ENCODE peak calls at places on chromosomes 12 and 14, in nine cellular contexts. V is heart right ventricle; I is left lung; A is K562; M is upper lobe of left lung; U is activated CD8-positive, alpha-beta memory T cell treated with anti-CD3 and anti-CD28 coated beads, Interleukin-2, amount 10 ng/mL, durations not matched to agents 7 days and 5 days; D is HepG2; T is esophagus mucosa; J is activated B cell treated with CpG ODN at 0.5 μM for 24 hours. E is an unnamed sample.

GRCh38 chr14:104343690-104344640 is 205.6 kb downstream of the KIF26A start:
- ATAC-seq in U (no peak), I (no peak), D (peak), J (no peak), V (no peak), A (no peak), T (peak), M (no peak), E (no peak)

GRCh38 chr14:68363841-68364711 is 428.8 kb downstream of the ZFP36L1 start:
- ATAC-seq in M (no peak), D (no peak), I (no peak), A (no peak), V (peak), U (no peak), T (no peak), J (no peak), E (no peak)

GRCh38 chr12:62347922-62348650 is 87.9 kb downstream of the USP15 start:
- ATAC-seq in T (no peak), A (no peak), J (no peak), D (no peak), U (no peak), V (no peak), I (no peak), M (no peak), E (no peak)

GRCh38 chr12:48861111-48861510 is 4.6 kb downstream of the RND1 start:
- ATAC-seq in A (no peak), I (no peak), J (no peak), U (no peak), T (peak), D (no peak), M (no peak), V (no peak), E (no peak)

GRCh38 chr12:116693259-116694227 is 44.3 kb downstream of the SPRING1 start:
- ATAC-seq in U (no peak), A (no peak), T (no peak), V (peak), J (peak), M (no peak), D (peak), I (peak), E (no peak)

GRCh38 chr12:112309797-112310196 is 72.4 kb downstream of the HECTD4 start:
- ATAC-seq in U (no peak), A (no peak), I (no peak), D (no peak), J (no peak), M (no peak), V (no peak), T (no peak), E (no peak)

GRCh38 chr12:7134371-7135166 is 4.4 kb downstream of the CLSTN3 start:
- ATAC-seq in U (no peak), I (no peak), M (no peak), T (no peak), D (no peak), J (no peak), V (no peak), A (no peak), E (no peak)

GRCh38 chr14:56474419-56475022 is 105.1 kb upstream of the TMEM260 start:
- ATAC-seq in J (peak), T (no peak), M (no peak), I (peak), A (no peak), D (no peak), V (no peak), U (no peak), E (no peak)

GRCh38 chr12:9648701-9649531 is 20.6 kb upstream of the CLEC2D start:
- ATAC-seq in V (no peak), A (peak), U (no peak), D (peak), J (no peak), T (peak), M (no peak), I (peak), E (no peak)

GRCh38 chr14:74591394-74591793 is 20.6 kb downstream of the LTBP2 start:
- ATAC-seq in T (peak), M (no peak), J (no peak), A (no peak), U (no peak), V (no peak), I (peak), D (no peak), E (no peak)

GRCh38 chr12:3931206-3931605 is 58.0 kb upstream of the PARP11 start:
- ATAC-seq in I (no peak), D (no peak), J (no peak), U (no peak), M (no peak), A (no peak), T (no peak), V (no peak), E (no peak)

GRCh38 chr14:55773984-55774581 is 194.1 kb downstream of the KTN1 start:
- ATAC-seq in V (no peak), D (no peak), U (no peak), T (no peak), M (no peak), I (no peak), J (no peak), A (no peak), E (no peak)

GRCh38 chr12:111404362-111405148 is 1.2 kb upstream of the SH2B3 start:
- ATAC-seq in V (peak), T (no peak), D (peak), A (peak), I (no peak), U (peak), M (no peak), J (no peak), E (peak)

GRCh38 chr14:89540009-89540829 is 123.2 kb upstream of the FOXN3 start:
- ATAC-seq in A (no peak), U (no peak), T (no peak), D (peak), M (no peak), J (no peak), I (no peak), V (no peak), E (no peak)

GRCh38 chr12:110371408-110372055 is 32.0 kb downstream of the ANAPC7 start:
- ATAC-seq in U (no peak), D (no peak), V (peak), M (peak), A (peak), T (peak), J (peak), I (peak), E (peak)

GRCh38 chr12:29763301-29763683 is 20.4 kb downstream of the TMTC1 start:
- ATAC-seq in U (no peak), V (peak), D (no peak), A (no peak), I (no peak), T (no peak), M (no peak), J (no peak), E (no peak)

GRCh38 chr12:16756833-16757552 is 151.0 kb upstream of the LMO3 start:
- ATAC-seq in A (no peak), T (no peak), V (no peak), D (peak), I (no peak), M (no peak), J (no peak), U (no peak), E (no peak)

GRCh38 chr12:100672075-100672592 is 98.7 kb downstream of the GAS2L3 start:
- ATAC-seq in M (peak), T (no peak), D (peak), A (peak), J (no peak), V (no peak), I (peak), U (peak), E (peak)

GRCh38 chr12:121001060-121001459 is 15.2 kb downstream of the C12orf43 start:
- ATAC-seq in A (no peak), I (no peak), D (peak), V (peak), J (no peak), M (no peak), U (no peak), T (peak), E (no peak)

GRCh38 chr14:91021991-91022621 is 38.3 kb downstream of the RPS6KA5 start:
- ATAC-seq in T (peak), I (peak), D (no peak), A (no peak), V (no peak), U (peak), J (peak), M (no peak), E (peak)

GRCh38 chr12:26728205-26729050 is 104.6 kb downstream of the ITPR2 start:
- ATAC-seq in I (peak), M (no peak), J (peak), U (no peak), A (no peak), D (peak), T (peak), V (no peak), E (peak)

GRCh38 chr12:106894774-106895173 is 60.9 kb upstream of the TMEM263 start:
- ATAC-seq in D (no peak), U (no peak), V (no peak), M (no peak), A (no peak), J (no peak), I (no peak), T (no peak), E (no peak)

GRCh38 chr14:66482873-66483272 is 3.3 kb upstream of the CCDC196 start:
- ATAC-seq in I (no peak), J (no peak), A (no peak), V (no peak), U (no peak), D (no peak), T (no peak), M (no peak), E (no peak)

GRCh38 chr14:68143341-68143807 is 323.8 kb downstream of the RAD51B start:
- ATAC-seq in D (no peak), M (peak), A (no peak), I (peak), V (peak), U (no peak), J (no peak), T (no peak), E (no peak)

GRCh38 chr12:15937902-15938301 is 26.8 kb downstream of the DERA start:
- ATAC-seq in I (no peak), M (no peak), A (no peak), J (no peak), D (no peak), T (no peak), U (no peak), V (no peak), E (no peak)

GRCh38 chr12:95661360-95661759 is 110.1 kb upstream of the USP44 start:
- ATAC-seq in A (no peak), T (no peak), V (no peak), D (no peak), M (no peak), I (no peak), U (no peak), J (no peak), E (no peak)

GRCh38 chr12:26425587-26426260 is 230.4 kb downstream of the SSPN start:
- ATAC-seq in J (peak), T (no peak), M (no peak), A (no peak), V (no peak), D (no peak), U (no peak), I (no peak), E (peak)

GRCh38 chr12:132601171-132601883 is 9.1 kb downstream of the LRCOL1 start:
- ATAC-seq in V (no peak), I (no peak), J (no peak), T (no peak), D (no peak), U (no peak), A (peak), M (no peak), E (peak)

GRCh38 chr12:20360407-20360806 is 7.9 kb upstream of the PDE3A start:
- ATAC-seq in V (peak), U (no peak), I (no peak), M (no peak), J (no peak), D (no peak), T (no peak), A (no peak), E (no peak)

GRCh38 chr12:51905507-51906438 is 1.5 kb upstream of the ACVRL1 start:
- ATAC-seq in A (peak), D (no peak), V (peak), M (peak), U (no peak), J (no peak), T (peak), I (peak), E (no peak)

GRCh38 chr12:112450725-112451124 is 32.0 kb downstream of the PTPN11 start:
- ATAC-seq in U (no peak), I (no peak), D (no peak), A (no peak), J (no peak), M (no peak), V (no peak), T (no peak), E (no peak)